ENCODE peak calls at places on chromosome 3, in eight cellular contexts. U is mesenchymal stem cell; Q is cardiac muscle cell; Y is colonic mucosa; X is immature natural killer cell; N is HTR-8/SVneo; C is naive thymus-derived CD8-positive, alpha-beta T cell; S is stimulated activated naive CD8-positive, alpha-beta T cell treated with anti-CD3 and anti-CD28 coated beads, Interleukin-15, Interleukin-2, amounts not matched to agents 100 U/mL and 50 U/mL, for 24 hours. F is an unnamed sample.

GRCh38 chr3:108887137-108887536 is 64.6 kb downstream of the TRAT1 start:
- DNase-seq in U (no peak), Q (no peak), Y (no peak), X (no peak), N (no peak), C (no peak), S (no peak), F (no peak)

GRCh38 chr3:16305121-16305541 is 40.1 kb downstream of the OXNAD1 start:
- DNase-seq in U (no peak), Q (no peak), Y (no peak), X (no peak), N (no peak), C (no peak), S (peak; percentile 64), F (no peak)

GRCh38 chr3:11452988-11453847 is 181.0 kb downstream of the ATG7 start:
- DNase-seq in U (peak; percentile 84), Q (no peak), Y (no peak), X (no peak), N (peak; percentile 45), C (no peak), S (no peak), F (no peak)

GRCh38 chr3:50242371-50242770 is 6.4 kb downstream of the GNAI2 start:
- DNase-seq in U (no peak), Q (no peak), Y (no peak), X (no peak), N (no peak), C (no peak), S (no peak), F (no peak)

GRCh38 chr3:5191555-5192304 is 4.2 kb downstream of the EDEM1 start:
- DNase-seq in U (no peak), Q (no peak), Y (no peak), X (no peak), N (no peak), C (no peak), S (no peak), F (no peak)

GRCh38 chr3:142777927-142778326 is 54.1 kb downstream of the TRPC1 start:
- DNase-seq in U (no peak), Q (no peak), Y (no peak), X (no peak), N (no peak), C (no peak), S (no peak), F (no peak)

GRCh38 chr3:7367968-7368367 is 507.1 kb downstream of the GRM7 start:
- DNase-seq in U (no peak), Q (no peak), Y (no peak), X (no peak), N (no peak), C (no peak), S (no peak), F (no peak)

GRCh38 chr3:43638594-43639447 is 17.0 kb upstream of the ANO10 start:
- DNase-seq in U (no peak), Q (peak; percentile 1), Y (peak; percentile 70), X (peak; percentile 32), N (peak; percentile 24), C (no peak), S (peak; percentile 54), F (no peak)

GRCh38 chr3:184970186-184970585 is 158.2 kb downstream of the VPS8 start:
- DNase-seq in U (no peak), Q (no peak), Y (no peak), X (no peak), N (no peak), C (no peak), S (no peak), F (no peak)